ENCODE peak calls at places on chromosome 2, in seven cellular contexts. O is ovary, R is hepatocyte, H is mammary epithelial cell, U is adrenal gland, N is HCT116, D is right lobe of liver. A is an unnamed sample. For H3K4me1, the result is how much of the 10 kb centered on the place peaks cover.

GRCh38 chr2:218281449-218281848 is 10.9 kb downstream of the TMBIM1 start:
- DNase-seq in O (no peak), R (no peak), H (no peak), U (peak), N (no peak), D (no peak), A (no peak)

GRCh38 chr2:215528555-215528954 is 92.7 kb upstream of the FN1 start:
- DNase-seq in O (no peak), R (peak), H (peak), U (no peak), N (no peak), D (no peak), A (no peak)

GRCh38 chr2:195411219-195411687 is 245.8 kb upstream of the SLC39A10 start:
- DNase-seq in O (no peak), R (no peak), H (peak), U (no peak), N (no peak), D (no peak), A (no peak)

GRCh38 chr2:219199470-219200211 is 6.9 kb upstream of the ZFAND2B start:
- DNase-seq in O (no peak), R (no peak), H (no peak), U (no peak), N (no peak), D (no peak), A (no peak)

GRCh38 chr2:133816037-133816436 is 247.8 kb upstream of the NCKAP5 start:
- DNase-seq in O (no peak), R (no peak), H (no peak), U (no peak), N (no peak), D (no peak), A (no peak)

GRCh38 chr2:216082805-216083204 is 1.1 kb downstream of the TMEM169 start:
- DNase-seq in O (no peak), R (no peak), H (no peak), U (no peak), N (no peak), D (no peak), A (peak)

GRCh38 chr2:191304939-191305875 is 60.0 kb downstream of the MYO1B start:
- DNase-seq in O (peak), R (no peak), H (peak), U (peak), N (no peak), D (no peak), A (no peak)

GRCh38 chr2:38740851-38741541 is 10.2 kb downstream of the SRSF7 start:
- DNase-seq in O (peak), R (peak), H (peak), U (no peak), N (no peak), D (no peak), A (peak)

GRCh38 chr2:173550143-173550542 is 195.5 kb downstream of the CDCA7 start:
- DNase-seq in O (no peak), R (no peak), H (no peak), U (no peak), N (no peak), D (no peak), A (no peak)

GRCh38 chr2:128736689-128737545 is 418.2 kb upstream of the HS6ST1 start:
- DNase-seq in O (peak), R (peak), H (peak), U (peak), N (peak), D (peak), A (no peak)

DNA sequence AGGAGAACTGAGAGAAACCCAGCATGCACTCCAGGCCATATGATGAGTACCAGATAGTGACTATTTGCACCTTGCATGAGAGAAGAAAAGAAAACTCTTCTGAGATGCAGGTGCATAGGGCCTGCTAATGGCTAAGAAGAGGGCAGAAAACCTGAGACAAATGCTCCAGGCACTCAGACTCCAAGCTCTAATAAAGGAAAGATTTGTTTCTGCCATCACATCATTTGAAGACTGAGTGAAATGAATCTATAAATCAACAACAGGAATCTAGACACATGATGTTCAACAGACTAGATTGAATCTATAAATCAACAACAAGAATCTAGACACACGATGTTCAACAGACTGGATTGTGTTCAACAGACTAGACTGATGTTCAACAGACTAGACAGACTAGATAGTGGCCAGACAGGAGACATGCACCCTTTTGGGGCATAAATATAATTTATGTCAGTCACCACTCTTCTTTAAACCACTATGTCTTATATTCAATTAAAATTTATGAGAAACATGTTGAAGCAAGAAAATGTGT is 482.7 kb upstream of the UBE2E3 start:
- DNase-seq in O (no peak), R (no peak), H (no peak), U (no peak), N (no peak), D (no peak), A (no peak)
- H3K27ac ChIP-seq in O (no peak), R (no peak), H (no peak), U (no peak), N (no peak), D (no peak), A (no peak)

GRCh38 chr2:55010915-55011314 is 39.3 kb downstream of the RTN4 start:
- DNase-seq in O (no peak), R (peak), H (peak), U (no peak), N (no peak), D (peak), A (no peak)

GRCh38 chr2:55012648-55013484 is 37.4 kb downstream of the RTN4 start:
- DNase-seq in O (no peak), R (no peak), H (peak), U (no peak), N (no peak), D (no peak), A (no peak)

GRCh38 chr2:55013936-55014335 is 36.3 kb downstream of the RTN4 start:
- DNase-seq in O (no peak), R (no peak), H (no peak), U (no peak), N (no peak), D (no peak), A (no peak)

GRCh38 chr2:55010149-55010591 is 40.1 kb downstream of the RTN4 start:
- DNase-seq in O (no peak), R (peak), H (peak), U (peak), N (no peak), D (peak), A (peak)

GRCh38 chr2:55011741-55012574 is 38.3 kb downstream of the RTN4 start:
- DNase-seq in O (no peak), R (no peak), H (no peak), U (no peak), N (no peak), D (no peak), A (no peak)
- H3K4me1 ChIP-seq in O (under half), R (under half), H (half or more), U (half or more), N (half or more), D (under half), A (under half)

GRCh38 chr2:204144487-204144886 is 207.9 kb downstream of the ICOS start:
- DNase-seq in O (no peak), R (no peak), H (no peak), U (no peak), N (no peak), D (no peak), A (no peak)

GRCh38 chr2:204150695-204151240 is 214.2 kb downstream of the ICOS start:
- DNase-seq in O (no peak), R (no peak), H (no peak), U (no peak), N (no peak), D (no peak), A (no peak)

GRCh38 chr2:204140258-204140657 is 203.7 kb downstream of the ICOS start:
- DNase-seq in O (no peak), R (no peak), H (no peak), U (no peak), N (no peak), D (no peak), A (no peak)

DNA sequence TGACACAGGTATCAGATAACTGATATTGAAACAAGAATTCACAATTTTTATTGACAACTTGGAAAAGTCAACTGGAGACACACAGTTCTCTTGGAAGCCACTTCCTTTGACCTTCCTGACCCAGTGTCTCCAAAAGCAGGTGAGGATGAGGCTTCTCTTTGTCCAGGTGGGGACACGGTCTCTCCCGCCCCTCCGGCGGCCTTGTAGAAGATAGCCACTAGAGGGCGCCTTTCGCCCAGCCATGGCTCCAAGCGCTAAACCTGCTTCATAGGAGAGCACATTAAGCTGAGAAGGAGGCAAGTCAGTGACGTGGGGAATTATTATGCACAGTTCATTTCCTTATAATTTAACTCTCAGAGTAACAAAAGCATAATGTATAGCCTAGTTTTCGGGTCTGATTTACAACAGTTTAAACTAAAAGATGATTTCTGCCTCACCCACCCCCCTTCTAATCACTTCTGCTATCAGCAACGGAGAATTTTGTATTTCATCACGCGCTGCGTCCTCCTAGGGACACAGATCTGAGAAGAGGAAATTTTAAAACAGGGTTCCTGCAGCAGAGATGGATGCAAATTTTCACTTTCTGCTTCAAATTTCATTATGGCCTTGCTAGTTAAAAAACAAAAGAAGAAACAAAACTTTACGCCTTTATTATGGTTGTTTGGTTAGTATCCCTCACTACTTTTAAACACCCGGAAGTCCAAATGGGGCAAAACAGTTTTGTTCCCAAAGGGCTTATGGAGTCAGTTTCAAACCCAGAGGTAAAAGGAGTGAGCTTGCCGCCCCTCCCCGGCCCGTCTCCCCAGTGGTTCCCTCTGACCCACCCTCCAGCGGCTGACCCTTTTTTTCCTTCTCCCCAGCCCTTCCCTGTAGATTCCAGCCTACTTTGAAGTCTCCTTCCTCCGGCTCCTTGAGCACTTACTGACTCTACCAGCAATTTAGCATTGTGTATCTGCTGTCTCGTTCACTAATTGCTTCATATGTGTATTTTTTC is 208.9 kb downstream of the ICOS start:
- DNase-seq in O (peak), R (peak), H (peak), U (peak), N (peak), D (peak), A (peak)
- H3K4me3 ChIP-seq in O (peak), R (peak), H (peak), U (no peak), N (no peak), D (peak), A (peak)

DNA sequence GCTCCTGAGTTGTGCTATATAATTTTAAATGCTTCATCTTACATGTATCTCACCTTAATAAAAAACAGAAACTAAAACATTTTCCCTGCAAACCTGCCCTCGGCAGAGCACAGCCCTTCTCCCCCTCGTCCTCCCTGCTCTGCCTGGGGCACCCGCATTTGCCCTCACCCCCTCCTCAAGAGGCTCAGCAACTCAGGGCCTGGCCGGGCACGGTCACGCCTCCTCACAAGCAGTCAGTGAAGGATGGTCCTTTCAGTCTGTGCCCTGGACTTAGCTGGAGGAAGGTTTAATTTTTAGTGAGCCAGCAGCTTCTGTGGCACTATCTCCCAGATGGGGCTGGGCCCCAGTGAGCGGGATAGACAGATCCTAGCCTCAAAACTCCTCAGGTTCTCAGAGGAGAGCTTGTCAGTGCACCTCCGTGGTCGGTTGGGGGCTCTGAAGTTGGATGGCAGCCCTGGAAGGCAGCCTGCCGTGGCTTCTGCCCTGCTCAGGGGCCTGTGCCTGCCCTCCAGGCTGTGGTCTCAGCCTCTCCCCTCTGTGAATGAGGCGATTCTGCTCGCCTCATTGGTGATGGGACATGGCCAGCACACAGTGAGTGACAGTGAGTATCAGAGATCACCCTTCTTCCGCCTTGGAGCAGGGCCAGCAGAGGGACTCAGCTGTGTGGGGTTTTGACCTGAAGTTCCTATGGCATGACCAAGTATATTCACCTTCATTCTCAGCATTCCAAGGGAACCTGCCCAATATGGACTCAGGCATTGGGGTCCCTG is 56.3 kb upstream of the AFF3 start:
- DNase-seq in O (no peak), R (no peak), H (no peak), U (no peak), N (no peak), D (no peak), A (no peak)
- H3K27ac ChIP-seq in O (peak), R (peak), H (no peak), U (peak), N (no peak), D (peak), A (no peak)

DNA sequence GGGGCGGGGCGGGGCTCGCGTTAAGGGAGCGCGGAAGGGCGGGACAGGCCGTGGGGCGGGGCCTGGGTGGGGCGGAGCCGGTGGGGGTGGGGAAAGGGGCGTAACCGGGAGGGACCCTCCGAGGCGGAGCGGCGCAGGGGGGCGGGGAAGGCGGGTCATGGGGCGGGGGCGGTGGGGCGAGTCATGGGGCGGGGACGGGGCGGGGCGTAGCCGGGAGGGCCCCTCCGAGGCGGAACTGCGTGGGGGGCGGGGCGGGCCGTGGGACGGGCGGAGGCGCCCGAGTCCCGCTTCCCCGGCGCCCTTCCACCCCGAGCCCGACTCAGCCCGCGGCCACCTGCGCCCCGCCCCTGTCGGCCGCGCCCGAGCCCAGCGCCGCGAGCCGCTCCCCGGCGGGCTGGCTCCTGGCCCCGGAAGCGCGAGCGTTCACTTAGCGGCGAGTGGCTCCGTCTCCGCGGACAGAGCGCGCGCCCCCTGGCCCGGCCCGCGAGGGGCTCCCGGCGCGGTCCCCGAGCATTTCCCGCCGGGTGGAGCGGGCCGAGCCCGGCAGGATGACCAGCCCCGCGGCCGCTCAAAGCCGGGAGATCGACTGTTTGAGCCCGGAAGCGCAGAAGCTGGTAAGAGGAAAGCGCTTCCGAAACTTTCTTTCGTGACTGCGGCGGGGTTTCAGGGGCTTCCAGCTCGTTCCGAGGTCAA is 64.7 kb downstream of the LRRFIP1 start:
- DNase-seq in O (peak), R (peak), H (peak), U (peak), N (peak), D (peak), A (peak)
- H3K4me1 ChIP-seq in O (under half), R (under half), H (half or more), U (under half), N (half or more), D (under half), A (half or more)

GRCh38 chr2:78778756-78779510 is 246.6 kb upstream of the REG3G start:
- DNase-seq in O (no peak), R (no peak), H (no peak), U (no peak), N (no peak), D (no peak), A (no peak)

GRCh38 chr2:78780321-78780720 is 245.2 kb upstream of the REG3G start:
- DNase-seq in O (no peak), R (no peak), H (no peak), U (no peak), N (no peak), D (no peak), A (no peak)

GRCh38 chr2:78775291-78775690 is 250.2 kb upstream of the REG3G start:
- DNase-seq in O (no peak), R (no peak), H (no peak), U (no peak), N (no peak), D (no peak), A (no peak)

GRCh38 chr2:78782196-78782595 is 243.3 kb upstream of the REG3G start:
- DNase-seq in O (no peak), R (no peak), H (no peak), U (no peak), N (no peak), D (no peak), A (no peak)

GRCh38 chr2:78780864-78781583 is 244.5 kb upstream of the REG3G start:
- DNase-seq in O (no peak), R (no peak), H (no peak), U (no peak), N (no peak), D (no peak), A (no peak)
- H3K4me3 ChIP-seq in O (no peak), R (no peak), H (no peak), U (no peak), N (no peak), D (no peak), A (no peak)

A was measured in CD8-positive, alpha-beta memory T cell.